ENCODE peak calls at places on chromosomes 11 and 22, in five cellular contexts. X, W, F, E and P are unnamed samples.

GRCh38 chr22:45036154-45036553 is 26.3 kb upstream of the PHF21B start:
- DNase-seq in W (no peak), E (no peak), F (no peak), X (no peak), P (no peak)

GRCh38 chr11:124740277-124740882 is 638 bp downstream of the NRGN start:
- DNase-seq in F (no peak), W (no peak), E (no peak), X (no peak), P (no peak)

GRCh38 chr11:3721002-3721401 is 49.8 kb upstream of the CHRNA10 start:
- DNase-seq in W (no peak), X (no peak), E (no peak), F (no peak), P (no peak)

GRCh38 chr22:27842236-27842993 is 40.9 kb upstream of the MN1 start:
- DNase-seq in X (peak; percentile 70), W (no peak), E (no peak), F (no peak), P (no peak)

GRCh38 chr11:68441466-68442230 is 18.9 kb upstream of the PPP6R3 start:
- DNase-seq in W (no peak), E (no peak), F (no peak), X (no peak), P (no peak)

GRCh38 chr11:46912526-46913150 is 5.7 kb downstream of the LRP4 start:
- DNase-seq in F (no peak), W (no peak), E (peak; percentile 77), X (no peak), P (peak; percentile 69)

GRCh38 chr11:90774727-90775572 is 552.1 kb upstream of the CHORDC1 start:
- DNase-seq in W (no peak), E (peak; percentile 58), X (no peak), F (no peak), P (peak; percentile 27)

GRCh38 chr11:88202498-88202897 is 27.3 kb upstream of the RAB38 start:
- DNase-seq in E (no peak), W (no peak), X (no peak), F (no peak), P (no peak)

GRCh38 chr22:19663286-19663815 is 51.0 kb upstream of the SEPTIN5 start:
- DNase-seq in X (no peak), W (peak; percentile 39), E (no peak), F (peak; percentile 50), P (peak; percentile 39)

GRCh38 chr22:42366815-42367581 is 65.2 kb downstream of the NFAM1 start:
- DNase-seq in F (no peak), X (no peak), E (no peak), W (no peak), P (no peak)

GRCh38 chr11:27678242-27678641 is 22.0 kb downstream of the BDNF start:
- DNase-seq in F (no peak), X (no peak), E (no peak), W (no peak), P (no peak)

GRCh38 chr22:30044369-30044768 is 35.9 kb upstream of the HORMAD2 start:
- DNase-seq in W (peak; percentile 72), E (no peak), F (no peak), X (no peak), P (no peak)

GRCh38 chr11:26271666-26272065 is 60.3 kb upstream of the ANO3 start:
- DNase-seq in X (no peak), E (no peak), W (no peak), F (no peak), P (no peak)

GRCh38 chr11:71222318-71223080 is 29.9 kb downstream of the SHANK2 start:
- DNase-seq in X (peak; percentile 55), W (peak; percentile 28), F (no peak), E (peak; percentile 9), P (no peak)

GRCh38 chr11:74004046-74004693 is 4.7 kb downstream of the UCP3 start:
- DNase-seq in W (no peak), F (no peak), E (no peak), X (peak; percentile 54), P (no peak)

GRCh38 chr11:14676068-14676467 is 32.5 kb downstream of the PDE3B start:
- DNase-seq in E (no peak), F (peak; percentile 74), X (no peak), W (no peak), P (no peak)

GRCh38 chr11:13009476-13009920 is 382 bp downstream of the RASSF10 start:
- DNase-seq in E (no peak), F (no peak), W (no peak), X (no peak), P (no peak)

GRCh38 chr11:3939211-3939610 is 83.7 kb downstream of the STIM1 start:
- DNase-seq in E (no peak), W (no peak), F (no peak), X (no peak), P (no peak)

GRCh38 chr22:23970816-23971482 is 3.3 kb downstream of the DDT start:
- DNase-seq in E (no peak), F (no peak), X (no peak), W (no peak), P (no peak)

GRCh38 chr11:87137711-87138110 is 100.0 kb downstream of the TMEM135 start:
- DNase-seq in X (no peak), F (no peak), E (no peak), W (no peak), P (no peak)

GRCh38 chr11:10233581-10233980 is 60.4 kb downstream of the SBF2 start:
- DNase-seq in X (no peak), E (no peak), F (no peak), W (no peak), P (no peak)

GRCh38 chr11:30328676-30329075 is 5.8 kb downstream of the ARL14EP start:
- DNase-seq in E (no peak), W (no peak), F (no peak), X (no peak), P (no peak)

GRCh38 chr11:129595043-129595962 is 219.7 kb downstream of the BARX2 start:
- DNase-seq in W (no peak), F (no peak), E (no peak), X (no peak), P (no peak)

GRCh38 chr22:19807161-19807913 is 46.8 kb downstream of the TBX1 start:
- DNase-seq in X (no peak), E (peak; percentile 10), W (no peak), F (no peak), P (no peak)

DNA sequence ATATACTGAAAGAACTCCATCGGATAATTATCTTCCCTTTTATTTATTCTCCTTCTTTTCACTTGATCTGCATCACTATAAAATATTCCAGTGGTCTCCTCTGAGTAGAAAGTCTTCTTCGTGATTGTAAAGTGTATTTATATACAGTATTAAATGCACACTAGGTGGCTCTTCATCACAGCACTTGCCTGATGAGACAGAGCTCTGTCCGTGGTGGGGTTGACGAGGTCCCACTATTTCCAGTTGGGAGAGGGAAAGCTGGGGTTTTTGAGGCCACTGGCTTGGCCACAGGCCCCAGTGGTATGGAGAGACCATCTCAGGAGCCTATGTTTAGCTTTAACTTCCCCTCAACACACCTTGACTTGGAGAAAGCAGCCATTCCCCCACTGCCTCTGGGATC is 31.6 kb upstream of the ZBTB16 start:
- DNase-seq in W (no peak), F (no peak), X (no peak), E (no peak), P (no peak)
- TF ChIP-seq CTCF in W (no peak), F (no peak), X (no peak), E (no peak), P (no peak)

GRCh38 chr11:121931748-121932352 is 184.2 kb downstream of the BLID start:
- DNase-seq in F (no peak), E (no peak), X (no peak), W (no peak), P (no peak)

GRCh38 chr11:121933294-121933693 is 182.7 kb downstream of the BLID start:
- DNase-seq in X (no peak), W (no peak), F (no peak), E (peak; percentile 13), P (no peak)

GRCh38 chr11:121931121-121931520 is 184.9 kb downstream of the BLID start:
- DNase-seq in F (no peak), W (no peak), X (no peak), E (no peak), P (no peak)

GRCh38 chr11:121933694-121934093 is 182.3 kb downstream of the BLID start:
- DNase-seq in X (no peak), F (no peak), W (no peak), E (no peak), P (no peak)

DNA sequence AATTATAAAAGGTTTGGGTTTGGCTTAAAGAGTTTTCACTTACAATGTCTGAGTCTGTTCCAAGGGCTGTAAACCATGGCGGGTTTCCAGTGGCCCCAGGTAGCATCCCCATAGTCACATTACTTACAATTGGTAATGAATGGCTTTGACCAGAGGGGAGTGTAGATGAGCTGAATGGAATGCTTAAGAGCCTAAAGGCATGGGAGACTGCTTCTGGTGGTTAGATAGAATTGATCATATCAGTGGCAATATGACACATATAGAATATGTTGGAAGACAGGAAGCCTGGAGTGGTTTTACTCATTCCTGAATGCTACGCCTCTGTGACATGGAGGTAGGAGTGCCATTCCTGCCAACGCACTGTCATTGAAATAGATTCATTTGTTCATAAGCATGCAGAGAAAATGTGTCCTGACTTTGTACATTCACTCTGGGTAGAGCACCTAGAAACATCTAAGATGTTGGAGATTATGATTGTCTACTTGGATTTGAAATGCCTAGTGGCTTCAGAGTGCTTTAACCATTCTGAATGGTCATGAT is 183.3 kb downstream of the BLID start:
- DNase-seq in E (no peak), F (no peak), X (no peak), W (no peak), P (no peak)
- TF ChIP-seq CTCF in E (no peak), F (no peak), X (no peak), W (no peak), P (no peak)

DNA sequence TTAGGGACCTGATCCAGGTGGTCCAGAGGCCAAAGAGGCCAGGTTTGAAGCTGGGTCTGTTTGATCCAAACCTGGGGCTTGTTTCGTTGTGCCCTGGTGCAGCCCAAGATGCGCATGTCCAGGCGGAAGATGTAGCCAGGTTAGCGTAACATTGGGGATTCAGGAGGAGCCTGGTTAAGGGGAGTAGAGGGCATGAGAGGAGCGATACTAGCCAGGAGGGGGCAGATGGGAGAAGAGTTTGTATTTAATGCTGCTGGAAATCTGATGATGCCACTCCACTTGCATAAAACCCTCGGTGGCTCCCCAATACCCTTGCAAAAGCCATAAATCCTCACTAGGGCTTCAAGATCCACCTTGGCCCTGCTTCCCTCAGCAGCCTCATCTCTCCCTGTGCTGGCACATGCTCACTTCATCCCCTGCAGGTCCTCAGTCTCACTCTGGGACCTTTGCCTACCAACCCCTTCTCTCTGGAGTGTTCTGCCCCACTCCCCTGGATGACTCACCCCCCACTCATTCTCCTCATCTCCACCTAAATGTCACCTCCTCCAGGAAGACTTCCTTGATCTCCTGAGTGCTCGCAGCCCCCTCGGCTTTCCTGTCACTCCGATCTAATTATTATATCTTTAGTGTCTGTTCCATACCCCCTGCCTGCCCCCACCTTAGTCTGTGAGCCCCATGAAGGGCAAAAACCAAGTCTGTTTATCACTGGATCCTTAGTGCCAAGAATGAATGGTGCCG is 95.9 kb downstream of the MIAT start:
- DNase-seq in X (no peak), E (no peak), F (no peak), W (no peak), P (no peak)
- TF ChIP-seq CTCF in X (no peak), E (no peak), F (no peak), W (no peak), P (no peak)

DNA sequence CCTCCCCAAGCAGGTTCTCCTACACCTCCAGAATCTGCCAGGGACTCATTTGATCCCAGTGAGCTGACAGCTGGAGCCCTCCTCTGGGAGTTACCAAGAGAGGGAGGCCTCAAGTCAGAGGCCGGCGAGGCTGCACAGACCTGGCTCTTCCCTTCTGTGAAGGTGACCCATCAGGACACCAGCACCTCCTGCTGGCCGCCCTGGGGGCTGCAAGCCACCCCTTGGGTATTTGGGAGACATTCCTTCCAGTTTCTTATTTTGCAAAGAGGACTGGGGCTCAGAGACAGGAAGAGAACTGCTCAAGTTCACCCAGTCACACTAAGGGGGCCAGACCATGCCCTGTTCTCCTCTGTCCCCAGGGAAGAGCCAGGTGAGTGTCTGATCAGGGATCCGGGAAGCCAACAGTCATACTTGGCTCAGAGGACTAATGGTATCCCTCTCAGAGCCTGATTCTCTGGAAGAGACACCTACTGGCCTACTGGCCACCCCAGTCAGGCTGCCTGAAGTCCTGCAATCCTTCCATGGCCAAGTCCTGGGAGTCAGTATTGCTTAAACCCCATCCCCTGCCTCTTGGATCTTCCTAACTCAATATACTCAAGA is 40.5 kb upstream of the RIC3 start:
- DNase-seq in X (no peak), W (peak; percentile 34), E (peak; percentile 82), F (no peak), P (no peak)
- TF ChIP-seq CTCF in X (peak; percentile 21), W (peak; percentile 24), E (peak; percentile 72), F (peak; percentile 47), P (peak; percentile 44)